ENCODE peak calls at places on chromosomes 13 and 19, in ten cellular contexts. Q, B, N, X, T, U, O, S, C and K are unnamed samples.

GRCh38 chr13:98975822-98976261 is 2.0 kb downstream of the DOCK9 start:
- DNase-seq in Q (no peak), B (no peak), N (no peak), X (peak; percentile 13), T (no peak), U (no peak), O (no peak), S (no peak), C (peak; percentile 28), K (no peak)

GRCh38 chr19:3175761-3176714 is 2.5 kb upstream of the S1PR4 start:
- DNase-seq in Q (peak; percentile 45), B (no peak), N (no peak), X (no peak), T (no peak), U (no peak), O (peak; percentile 80), S (peak; percentile 65), C (no peak), K (no peak)

GRCh38 chr19:38388310-38389100 is at the start of gene SPRED3:
- DNase-seq in Q (peak; percentile 76), B (no peak), N (peak; percentile 40), X (peak; percentile 11), T (no peak), U (no peak), O (no peak), S (peak; percentile 66), C (peak; percentile 45), K (no peak)

GRCh38 chr13:53732664-53733063 is 704.1 kb downstream of the OLFM4 start:
- DNase-seq in Q (no peak), B (no peak), N (no peak), X (no peak), T (no peak), U (no peak), O (no peak), S (no peak), C (no peak), K (no peak)

GRCh38 chr19:55384576-55385235 is 614 bp upstream of the TMEM238 start:
- DNase-seq in Q (no peak), B (no peak), N (no peak), X (no peak), T (no peak), U (no peak), O (no peak), S (no peak), C (peak; percentile 85), K (no peak)

GRCh38 chr19:8390617-8390981 is 439 bp downstream of the RAB11B start:
- DNase-seq in Q (peak; percentile 96), B (peak; percentile 89), N (peak; percentile 96), X (peak; percentile 95), T (peak; percentile 83), U (peak; percentile 86), O (peak; percentile 53), S (peak; percentile 89), C (peak; percentile 69), K (peak; percentile 99)

GRCh38 chr19:3236272-3236671 is 11.8 kb downstream of the CELF5 start:
- DNase-seq in Q (no peak), B (no peak), N (no peak), X (no peak), T (no peak), U (no peak), O (no peak), S (no peak), C (no peak), K (no peak)

GRCh38 chr13:80341771-80342271 is 895 bp upstream of the SPRY2 start:
- DNase-seq in Q (no peak), B (peak; percentile 13), N (peak; percentile 52), X (no peak), T (no peak), U (no peak), O (no peak), S (peak; percentile 43), C (peak; percentile 10), K (peak; percentile 68)

GRCh38 chr19:38632476-38633213 is 13.7 kb downstream of the EIF3K start:
- DNase-seq in Q (no peak), B (no peak), N (no peak), X (no peak), T (no peak), U (no peak), O (no peak), S (no peak), C (no peak), K (no peak)

GRCh38 chr19:57171551-57172081 is 4.3 kb upstream of the DUXA start:
- DNase-seq in Q (peak; percentile 7), B (no peak), N (peak; percentile 76), X (peak; percentile 58), T (no peak), U (no peak), O (no peak), S (peak; percentile 39), C (no peak), K (no peak)

GRCh38 chr13:33723365-33723764 is 94.6 kb upstream of the RFC3 start:
- DNase-seq in Q (no peak), B (no peak), N (no peak), X (no peak), T (no peak), U (no peak), O (no peak), S (no peak), C (no peak), K (no peak)

GRCh38 chr13:74246398-74246975 is 112.3 kb upstream of the KLF12 start:
- DNase-seq in Q (no peak), B (no peak), N (peak; percentile 38), X (no peak), T (peak; percentile 24), U (peak; percentile 12), O (no peak), S (peak; percentile 43), C (no peak), K (no peak)

GRCh38 chr13:36713842-36714241 is 40.0 kb downstream of the SERTM1 start:
- DNase-seq in Q (no peak), B (no peak), N (no peak), X (no peak), T (no peak), U (no peak), O (no peak), S (no peak), C (no peak), K (no peak)

GRCh38 chr19:11551603-11552235 is 7.3 kb downstream of the ELOF1 start:
- DNase-seq in Q (no peak), B (no peak), N (no peak), X (no peak), T (no peak), U (no peak), O (no peak), S (no peak), C (no peak), K (no peak)

GRCh38 chr13:46504036-46504435 is 48.9 kb upstream of the LRCH1 start:
- DNase-seq in Q (no peak), B (no peak), N (no peak), X (no peak), T (no peak), U (no peak), O (no peak), S (no peak), C (no peak), K (no peak)

GRCh38 chr13:97235549-97236206 is 13.5 kb downstream of the MBNL2 start:
- DNase-seq in Q (no peak), B (no peak), N (peak; percentile 51), X (no peak), T (no peak), U (no peak), O (no peak), S (no peak), C (no peak), K (no peak)

GRCh38 chr19:47608908-47609879 is at the start of gene BICRA:
- DNase-seq in Q (peak; percentile 82), B (peak; percentile 51), N (peak; percentile 88), X (peak; percentile 80), T (peak; percentile 47), U (peak; percentile 78), O (no peak), S (peak; percentile 73), C (peak; percentile 76), K (peak; percentile 91)

GRCh38 chr13:50131998-50132936 is 117.0 kb downstream of the KCNRG start:
- DNase-seq in Q (no peak), B (no peak), N (no peak), X (peak; percentile 17), T (no peak), U (no peak), O (no peak), S (no peak), C (no peak), K (no peak)

GRCh38 chr19:32647361-32647760 is 27.6 kb downstream of the ANKRD27 start:
- DNase-seq in Q (no peak), B (no peak), N (no peak), X (no peak), T (no peak), U (no peak), O (no peak), S (no peak), C (no peak), K (no peak)

GRCh38 chr19:35609881-35610353 is 2.6 kb upstream of the HAUS5 start:
- DNase-seq in Q (no peak), B (no peak), N (no peak), X (peak; percentile 68), T (no peak), U (no peak), O (no peak), S (no peak), C (no peak), K (no peak)

GRCh38 chr19:12913871-12914690 is 5.0 kb downstream of the SYCE2 start:
- DNase-seq in Q (no peak), B (no peak), N (no peak), X (no peak), T (no peak), U (peak; percentile 42), O (no peak), S (no peak), C (peak; percentile 80), K (no peak)

GRCh38 chr19:17327654-17328516 is 6.8 kb downstream of the ANO8 start:
- DNase-seq in Q (peak; percentile 72), B (no peak), N (peak; percentile 79), X (peak; percentile 84), T (no peak), U (peak; percentile 49), O (no peak), S (no peak), C (no peak), K (no peak)

GRCh38 chr19:16871870-16872269 is 16.9 kb upstream of the F2RL3 start:
- DNase-seq in Q (no peak), B (no peak), N (peak; percentile 67), X (no peak), T (no peak), U (no peak), O (no peak), S (no peak), C (no peak), K (no peak)

GRCh38 chr13:24654741-24655140 is 25.5 kb upstream of the ATP12A start:
- DNase-seq in Q (no peak), B (no peak), N (no peak), X (no peak), T (no peak), U (no peak), O (peak; percentile 24), S (peak; percentile 51), C (no peak), K (no peak)

GRCh38 chr19:35519291-35519690 is 5.8 kb upstream of the DMKN start:
- DNase-seq in Q (peak; percentile 72), B (no peak), N (no peak), X (no peak), T (no peak), U (no peak), O (peak; percentile 28), S (peak; percentile 27), C (no peak), K (no peak)

GRCh38 chr19:17340302-17340870 is 3.0 kb downstream of the GTPBP3 start:
- DNase-seq in Q (no peak), B (no peak), N (no peak), X (no peak), T (no peak), U (no peak), O (no peak), S (no peak), C (no peak), K (peak; percentile 67)

GRCh38 chr13:70967564-70967963 is 859.3 kb upstream of the KLHL1 start:
- DNase-seq in Q (no peak), B (no peak), N (no peak), X (no peak), T (no peak), U (no peak), O (no peak), S (no peak), C (no peak), K (no peak)

GRCh38 chr19:4606921-4607678 is 32.2 kb upstream of the TNFAIP8L1 start:
- DNase-seq in Q (no peak), B (no peak), N (peak; percentile 48), X (no peak), T (no peak), U (no peak), O (no peak), S (no peak), C (no peak), K (no peak)